ENCODE peak calls at places on chromosomes 3 and 15, in six cellular contexts. M is GM12878, S is HepG2, R is upper lobe of left lung, J is H1, K is transverse colon. H is an unnamed sample.

GRCh38 chr3:13022348-13023250 is 50.6 kb downstream of the IQSEC1 start:
- DNase-seq in M (no peak), S (no peak), R (no peak), J (peak; percentile 31), K (no peak), H (peak; percentile 60)

GRCh38 chr3:126858887-126859286 is 124.0 kb upstream of the PLXNA1 start:
- DNase-seq in M (no peak), S (no peak), R (no peak), J (no peak), K (no peak), H (no peak)

GRCh38 chr3:170716172-170716800 is 130.4 kb upstream of the SLC7A14 start:
- DNase-seq in M (no peak), S (no peak), R (no peak), J (no peak), K (no peak), H (no peak)

GRCh38 chr3:55243686-55244085 is 243.4 kb downstream of the WNT5A start:
- DNase-seq in M (no peak), S (no peak), R (no peak), J (no peak), K (no peak), H (no peak)

GRCh38 chr15:84391191-84391590 is 155.6 kb downstream of the GOLGA6L4 start:
- DNase-seq in M (no peak), S (no peak), R (no peak), J (no peak), K (no peak), H (no peak)

GRCh38 chr15:27222479-27222878 is 251.5 kb downstream of the GABRG3 start:
- DNase-seq in M (no peak), S (no peak), R (no peak), J (no peak), K (no peak), H (no peak)

GRCh38 chr15:80003171-80003570 is 32.2 kb upstream of the BCL2A1 start:
- DNase-seq in M (no peak), S (no peak), R (no peak), J (no peak), K (no peak), H (no peak)

GRCh38 chr3:123083446-123084124 is 16.8 kb downstream of the PDIA5 start:
- DNase-seq in M (no peak), S (no peak), R (no peak), J (no peak), K (no peak), H (no peak)

GRCh38 chr15:30963681-30964080 is 27.7 kb downstream of the MTMR10 start:
- DNase-seq in M (no peak), S (no peak), R (no peak), J (no peak), K (no peak), H (no peak)

GRCh38 chr3:188169826-188170455 is 16.0 kb downstream of the LPP start:
- DNase-seq in M (no peak), S (no peak), R (no peak), J (no peak), K (no peak), H (no peak)

GRCh38 chr15:52181938-52182780 is 9.0 kb downstream of the GNB5 start:
- DNase-seq in M (no peak), S (peak; percentile 33), R (no peak), J (no peak), K (no peak), H (no peak)

GRCh38 chr15:89587955-89588354 is 12.7 kb downstream of the TICRR start:
- DNase-seq in M (no peak), S (no peak), R (no peak), J (no peak), K (no peak), H (no peak)

GRCh38 chr3:59101091-59101738 is 51.4 kb upstream of the CFAP20DC start:
- DNase-seq in M (no peak), S (no peak), R (no peak), J (no peak), K (no peak), H (no peak)

GRCh38 chr15:32659340-32659831 is 17.9 kb downstream of the SCG5 start:
- DNase-seq in M (no peak), S (peak; percentile 27), R (no peak), J (no peak), K (no peak), H (no peak)

GRCh38 chr3:125051715-125052581 is 3.8 kb downstream of the HEG1 start:
- DNase-seq in M (peak; percentile 56), S (no peak), R (no peak), J (no peak), K (peak; percentile 30), H (peak; percentile 29)

GRCh38 chr15:85044251-85044853 is 62.7 kb downstream of the PDE8A start:
- DNase-seq in M (peak; percentile 44), S (peak; percentile 63), R (peak; percentile 47), J (no peak), K (peak; percentile 70), H (no peak)

GRCh38 chr15:39587910-39588530 is 7.1 kb downstream of the THBS1 start:
- DNase-seq in M (no peak), S (no peak), R (no peak), J (no peak), K (peak; percentile 44), H (no peak)

GRCh38 chr15:83698294-83698693 is 44.4 kb downstream of the ADAMTSL3 start:
- DNase-seq in M (no peak), S (no peak), R (no peak), J (no peak), K (peak; percentile 46), H (no peak)

GRCh38 chr15:80769471-80770355 is 9.5 kb upstream of the CEMIP start:
- DNase-seq in M (no peak), S (no peak), R (no peak), J (no peak), K (no peak), H (no peak)

GRCh38 chr3:66039590-66039887 is 821 bp upstream of the MAGI1 start:
- DNase-seq in M (no peak), S (peak; percentile 24), R (peak; percentile 37), J (no peak), K (peak; percentile 35), H (no peak)

DNA sequence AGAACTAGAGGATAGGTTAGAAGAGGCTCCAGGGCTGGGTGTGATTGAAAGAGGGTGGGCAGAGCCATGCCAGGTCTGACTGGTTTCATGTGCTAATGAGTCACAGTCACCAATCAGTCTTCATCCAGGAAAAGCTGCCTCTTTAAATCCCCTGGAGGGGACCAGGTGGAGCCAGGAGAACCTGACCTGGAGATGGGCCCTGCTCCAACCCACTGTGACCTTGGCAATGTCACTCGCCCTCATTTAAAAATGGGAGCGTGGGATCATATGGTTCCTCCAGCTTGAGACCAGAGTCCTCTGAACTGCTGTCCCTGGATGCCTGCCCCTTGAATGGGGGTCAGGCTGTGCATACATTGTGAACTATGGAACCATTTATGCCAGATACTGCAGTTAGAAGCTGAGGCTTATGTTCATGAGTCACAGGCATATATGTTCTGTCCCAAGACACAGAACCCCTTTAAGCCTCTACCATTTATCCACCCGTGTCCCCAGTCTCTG is 23.0 kb downstream of the HES1 start:
- DNase-seq in M (no peak), S (peak; percentile 35), R (peak; percentile 28), J (no peak), K (no peak), H (no peak)
- TF ChIP-seq POLR2A in M (no peak), S (no peak), R (no peak), J (no peak), K (no peak), H (no peak)

GRCh38 chr3:168117853-168118313 is 22.2 kb upstream of the GOLIM4 start:
- DNase-seq in M (no peak), S (peak; percentile 62), R (peak; percentile 28), J (no peak), K (no peak), H (no peak)

GRCh38 chr3:168116279-168116678 is 20.6 kb upstream of the GOLIM4 start:
- DNase-seq in M (no peak), S (no peak), R (peak; percentile 83), J (no peak), K (peak; percentile 18), H (no peak)

GRCh38 chr3:168113848-168114247 is 18.1 kb upstream of the GOLIM4 start:
- DNase-seq in M (no peak), S (no peak), R (no peak), J (no peak), K (no peak), H (no peak)

GRCh38 chr3:168117059-168117458 is 21.3 kb upstream of the GOLIM4 start:
- DNase-seq in M (no peak), S (no peak), R (peak; percentile 78), J (no peak), K (no peak), H (no peak)

DNA sequence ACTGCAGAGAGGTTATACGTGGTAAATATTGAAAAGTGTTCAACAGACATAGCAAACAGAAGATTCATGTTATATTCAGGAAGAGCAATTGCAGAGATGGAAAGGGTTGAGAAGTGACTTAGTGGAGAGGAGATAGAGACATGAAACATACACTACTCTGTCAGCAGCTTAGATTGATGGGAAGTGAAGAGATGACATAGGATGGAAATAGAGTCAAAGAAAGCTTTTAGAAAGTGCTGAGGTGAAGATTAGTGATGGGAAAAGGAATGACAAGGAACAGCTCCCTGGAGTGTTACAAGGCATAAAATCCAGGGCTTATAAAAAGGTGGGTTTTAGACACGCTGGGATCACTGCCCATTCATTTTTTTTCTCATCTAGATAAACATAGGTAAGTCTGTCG is 17.2 kb upstream of the GOLIM4 start:
- DNase-seq in M (no peak), S (no peak), R (no peak), J (no peak), K (no peak), H (no peak)
- TF ChIP-seq POLR2AphosphoS5 in M (no peak), S (no peak), R (no peak), J (no peak), K (no peak), H (no peak)

GRCh38 chr3:42873216-42873982 is 2.3 kb downstream of the CYP8B1 start:
- DNase-seq in M (no peak), S (no peak), R (no peak), J (no peak), K (no peak), H (no peak)
- TF ChIP-seq POLR2A in M (no peak), S (no peak), R (no peak), J (no peak), K (no peak), H (no peak)

GRCh38 chr3:178174201-178174880 is 361.9 kb upstream of the KCNMB2 start:
- DNase-seq in M (no peak), S (no peak), R (no peak), J (no peak), K (no peak), H (no peak)

GRCh38 chr3:178169421-178169820 is 366.8 kb upstream of the KCNMB2 start:
- DNase-seq in M (no peak), S (no peak), R (no peak), J (no peak), K (no peak), H (no peak)

DNA sequence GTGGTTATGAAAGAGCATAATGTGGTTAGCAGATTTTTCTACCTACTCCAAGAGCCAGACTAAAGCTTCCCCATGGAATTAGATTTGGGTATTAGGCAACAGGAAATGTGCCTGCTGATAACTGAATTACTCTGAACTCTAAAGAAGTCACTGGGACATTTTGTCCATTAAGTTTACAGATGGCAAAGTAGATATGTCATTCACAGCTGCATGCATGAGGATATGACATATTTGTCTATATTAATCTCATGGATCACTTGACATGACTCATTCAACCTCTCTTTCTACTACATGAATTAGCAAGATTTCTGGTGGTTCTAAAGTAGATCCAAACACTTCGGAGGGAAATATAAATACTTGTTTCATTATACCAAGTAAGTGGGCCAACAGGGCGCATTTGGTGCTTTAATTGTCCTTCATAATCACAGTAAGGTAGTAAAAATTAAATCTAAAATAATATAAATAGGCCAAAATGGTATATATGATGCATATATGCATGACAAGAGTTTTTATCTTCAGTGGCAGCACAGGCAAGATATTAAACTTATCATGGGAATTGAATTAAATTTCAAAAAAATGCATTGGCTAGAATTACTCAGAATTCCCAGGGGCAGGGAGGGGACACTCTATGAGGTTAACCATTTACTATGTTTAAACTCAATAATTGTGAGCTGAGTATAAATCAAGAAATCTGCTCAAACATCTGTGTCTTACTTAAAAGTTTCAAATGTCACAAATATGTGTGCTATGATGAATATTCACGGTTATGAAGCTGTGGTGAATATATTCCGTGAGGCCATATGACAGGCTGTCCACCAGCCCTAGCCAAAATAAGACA is 365.3 kb upstream of the KCNMB2 start:
- DNase-seq in M (no peak), S (no peak), R (no peak), J (no peak), K (no peak), H (no peak)
- TF ChIP-seq POLR2AphosphoS5 in M (no peak), S (no peak), R (no peak), J (no peak), K (peak; percentile 47), H (no peak)

H was measured in GM12892.